ENCODE peak calls at places on chromosomes 1 and 21, in ten cellular contexts. D is heart left ventricle, T is A549, R is K562, S is prostate gland, M is adrenal gland, Y is right lobe of liver, U is ovary, O is spleen, J is tibial nerve. L is an unnamed sample.

GRCh38 chr1:152926091-152926490 is 17.7 kb downstream of the IVL start:
- DNase-seq in D (no peak), T (peak; percentile 48), R (no peak), S (no peak), M (no peak), Y (no peak), U (no peak), O (no peak), J (no peak), L (no peak)

GRCh38 chr1:50879137-50879536 is 80.9 kb downstream of the FAF1 start:
- DNase-seq in D (no peak), T (no peak), R (no peak), S (no peak), M (no peak), Y (no peak), U (no peak), O (no peak), J (no peak), L (no peak)

GRCh38 chr1:160625725-160626498 is 20.9 kb downstream of the SLAMF1 start:
- DNase-seq in D (no peak), T (no peak), R (no peak), S (no peak), M (no peak), Y (no peak), U (no peak), O (no peak), J (no peak), L (no peak)

GRCh38 chr1:41355761-41356160 is 5.5 kb upstream of the FOXO6 start:
- DNase-seq in D (peak; percentile 2), T (no peak), R (no peak), S (no peak), M (peak; percentile 5), Y (no peak), U (no peak), O (peak; percentile 25), J (no peak), L (peak; percentile 63)

GRCh38 chr1:157819886-157820285 is at the start of gene FCRL1:
- DNase-seq in D (no peak), T (no peak), R (no peak), S (no peak), M (no peak), Y (no peak), U (no peak), O (no peak), J (no peak), L (no peak)

GRCh38 chr1:177568702-177569101 is 397.9 kb downstream of the BRINP2 start:
- DNase-seq in D (no peak), T (no peak), R (no peak), S (no peak), M (no peak), Y (no peak), U (no peak), O (no peak), J (no peak), L (no peak)

GRCh38 chr1:154524881-154525280 is 22.7 kb upstream of the SHE start:
- DNase-seq in D (no peak), T (no peak), R (no peak), S (no peak), M (no peak), Y (no peak), U (no peak), O (peak; percentile 10), J (no peak), L (no peak)

GRCh38 chr21:37642493-37642892 is 273.8 kb downstream of the KCNJ6 start:
- DNase-seq in D (no peak), T (peak; percentile 37), R (peak; percentile 64), S (peak; percentile 24), M (no peak), Y (no peak), U (no peak), O (no peak), J (no peak), L (no peak)

GRCh38 chr1:235408503-235408960 is 41.3 kb downstream of the TBCE start:
- DNase-seq in D (no peak), T (peak; percentile 33), R (peak; percentile 25), S (no peak), M (no peak), Y (no peak), U (no peak), O (no peak), J (no peak), L (no peak)
- TF ChIP-seq POLR2A in D (no peak), T (no peak), R (no peak), S (no peak), M (no peak), Y (no peak), U (no peak), O (no peak), J (no peak), L (no peak)

GRCh38 chr1:110464340-110464739 is 13.4 kb downstream of the PROK1 start:
- DNase-seq in D (no peak), T (peak; percentile 33), R (no peak), S (no peak), M (no peak), Y (no peak), U (no peak), O (peak; percentile 11), J (no peak), L (no peak)

GRCh38 chr1:110463695-110464094 is 12.7 kb downstream of the PROK1 start:
- DNase-seq in D (no peak), T (no peak), R (no peak), S (no peak), M (no peak), Y (no peak), U (no peak), O (peak; percentile 29), J (no peak), L (no peak)

GRCh38 chr1:110466646-110467280 is 15.8 kb downstream of the PROK1 start:
- DNase-seq in D (no peak), T (no peak), R (no peak), S (no peak), M (no peak), Y (no peak), U (no peak), O (peak; percentile 42), J (no peak), L (no peak)

GRCh38 chr1:110465814-110466380 is 14.9 kb downstream of the PROK1 start:
- DNase-seq in D (no peak), T (no peak), R (no peak), S (no peak), M (no peak), Y (no peak), U (no peak), O (peak; percentile 55), J (no peak), L (no peak)

DNA sequence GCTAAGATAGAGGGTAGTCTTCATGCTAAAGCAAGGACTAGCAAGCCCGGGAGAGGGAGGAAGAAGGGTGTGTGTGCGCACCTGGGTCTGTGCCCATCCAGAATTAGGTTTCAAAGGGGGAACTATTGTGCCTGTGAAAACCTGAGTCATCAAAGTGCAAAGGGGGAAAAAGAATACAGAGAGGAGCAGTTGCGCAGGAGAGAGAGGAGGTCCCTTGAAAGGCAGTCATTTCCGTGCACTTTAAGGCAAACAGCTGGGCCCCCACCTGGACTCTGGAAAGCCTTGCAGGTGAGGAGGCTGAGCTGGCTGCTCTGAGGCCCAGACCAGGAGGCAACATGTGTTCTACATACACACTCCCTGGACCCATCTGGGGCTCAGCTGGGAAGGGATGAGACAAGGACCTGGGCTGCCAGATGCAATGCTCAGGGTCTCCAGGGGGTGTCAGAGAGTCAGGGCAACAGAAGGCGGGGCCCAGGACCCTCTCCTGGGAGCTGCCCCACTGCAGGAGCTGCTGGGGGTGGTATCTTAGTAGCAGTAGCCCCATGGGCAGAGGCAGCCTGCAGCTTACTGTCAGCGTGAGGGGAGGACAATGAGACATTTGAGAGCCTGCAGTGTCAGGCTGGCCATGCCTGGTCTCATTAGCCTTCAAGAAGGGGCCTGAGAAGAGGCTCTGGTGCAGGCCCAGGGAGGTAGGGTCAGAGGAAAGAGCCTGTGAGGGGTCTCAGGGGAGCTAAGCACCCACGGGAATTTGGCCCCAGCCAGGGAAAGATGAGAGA is 14.3 kb downstream of the PROK1 start:
- DNase-seq in D (no peak), T (no peak), R (no peak), S (peak; percentile 26), M (no peak), Y (no peak), U (no peak), O (peak; percentile 59), J (no peak), L (no peak)
- TF ChIP-seq CTCF in D (no peak), T (no peak), R (no peak), S (no peak), M (no peak), Y (no peak), U (no peak), O (no peak), J (no peak), L (no peak)

GRCh38 chr21:38810826-38811164 is 5.1 kb downstream of the ETS2 start:
- DNase-seq in D (no peak), T (no peak), R (no peak), S (no peak), M (no peak), Y (no peak), U (no peak), O (no peak), J (no peak), L (no peak)

GRCh38 chr21:38807987-38808386 is 2.3 kb downstream of the ETS2 start:
- DNase-seq in D (no peak), T (no peak), R (no peak), S (no peak), M (no peak), Y (no peak), U (no peak), O (no peak), J (no peak), L (no peak)

GRCh38 chr21:38807481-38807880 is 1.8 kb downstream of the ETS2 start:
- DNase-seq in D (no peak), T (no peak), R (no peak), S (no peak), M (no peak), Y (no peak), U (no peak), O (no peak), J (no peak), L (no peak)

GRCh38 chr21:38810034-38810825 is 4.5 kb downstream of the ETS2 start:
- DNase-seq in D (no peak), T (no peak), R (no peak), S (no peak), M (no peak), Y (no peak), U (no peak), O (no peak), J (no peak), L (no peak)

GRCh38 chr21:38809170-38809878 is 3.6 kb downstream of the ETS2 start:
- DNase-seq in D (no peak), T (no peak), R (no peak), S (no peak), M (no peak), Y (no peak), U (no peak), O (no peak), J (no peak), L (no peak)
- TF ChIP-seq POLR2A in D (no peak), T (no peak), R (no peak), S (no peak), M (peak; percentile 11), Y (peak; percentile 23), U (no peak), O (peak; percentile 16), J (no peak), L (no peak)

DNA sequence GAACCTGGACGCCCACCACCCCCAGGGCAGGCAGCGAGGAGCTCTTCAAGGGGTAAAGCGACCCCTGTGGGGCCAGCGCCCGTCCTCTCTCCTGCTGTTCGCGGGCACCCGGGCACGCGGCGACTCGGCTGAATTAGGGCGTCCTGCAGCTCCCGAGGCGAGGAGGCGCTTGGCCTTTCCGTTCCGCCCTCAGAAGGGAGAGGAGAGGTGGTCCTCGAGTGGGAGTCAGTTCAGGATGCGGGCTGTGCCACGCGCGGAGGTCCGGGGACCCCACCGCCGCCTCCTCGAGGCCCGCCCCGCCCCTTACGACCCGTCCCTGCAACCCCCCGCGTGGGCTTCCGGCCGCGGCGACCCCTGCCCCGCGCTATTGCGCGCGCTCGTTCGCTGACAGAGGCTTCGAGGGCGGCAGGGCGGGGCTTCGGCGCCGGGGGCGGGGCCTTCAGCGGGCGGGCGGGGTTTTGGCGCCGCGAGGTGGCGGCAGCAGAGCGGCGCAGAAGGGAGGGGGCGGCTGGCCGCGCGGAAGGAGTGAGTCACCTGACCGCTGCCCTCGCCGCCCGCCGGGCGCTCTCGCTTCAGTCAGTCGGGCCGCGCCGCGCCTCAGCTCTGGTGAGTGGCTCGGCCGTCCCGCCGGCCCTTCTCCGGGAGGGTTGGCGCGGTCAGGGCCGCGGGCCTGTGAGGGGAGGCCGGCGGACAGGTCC is at the start of gene BACH1:
- DNase-seq in D (peak; percentile 93), T (peak; percentile 76), R (peak; percentile 96), S (peak; percentile 86), M (peak; percentile 91), Y (peak; percentile 95), U (peak; percentile 91), O (peak; percentile 98), J (peak; percentile 81), L (peak; percentile 97)
- TF ChIP-seq CTCF in D (peak; percentile 56), T (peak; percentile 39), R (peak; percentile 55), S (peak; percentile 59), M (peak; percentile 34), Y (peak; percentile 65), U (no peak), O (peak; percentile 82), J (peak; percentile 59), L (no peak)

L was measured in lower leg skin.